ENCODE peak calls at places on chromosomes 4 and X, in seven cellular contexts. T is HCT116, A is neural progenitor cell, C is MM.1S, U is hepatocyte, R is PC-3, D is GM23338. N is an unnamed sample.

GRCh38 chr4:118381902-118382301 is 29.1 kb upstream of the PRSS12 start:
- DNase-seq in T (no peak), A (no peak), C (no peak), U (no peak), R (no peak), D (no peak), N (no peak)

GRCh38 chr4:174317531-174317930 is 33.8 kb downstream of the CEP44 start:
- DNase-seq in T (no peak), A (no peak), C (no peak), U (no peak), R (peak; percentile 40), D (no peak), N (peak; percentile 5)

GRCh38 chr4:184100297-184100885 is 117.3 kb downstream of the ENPP6 start:
- DNase-seq in T (peak; percentile 10), A (peak; percentile 67), C (peak; percentile 26), U (peak; percentile 51), R (peak; percentile 35), D (peak; percentile 67), N (no peak)

GRCh38 chr4:54929459-54929858 is 195.9 kb downstream of the KDR start:
- DNase-seq in T (no peak), A (no peak), C (no peak), U (no peak), R (no peak), D (no peak), N (no peak)

GRCh38 chrX:22203186-22203585 is 69.5 kb upstream of the CBLL2 start:
- DNase-seq in T (no peak), A (no peak), C (no peak), U (no peak), R (no peak), D (no peak), N (no peak)

GRCh38 chr4:26905172-26905571 is 44.5 kb downstream of the STIM2 start:
- DNase-seq in T (no peak), A (no peak), C (no peak), U (no peak), R (no peak), D (no peak), N (no peak)

GRCh38 chrX:17046478-17047097 is 100.1 kb downstream of the REPS2 start:
- DNase-seq in T (peak; percentile 44), A (peak; percentile 78), C (peak; percentile 59), U (peak; percentile 80), R (peak; percentile 77), D (peak; percentile 84), N (peak; percentile 70)

GRCh38 chr4:76072760-76073159 is 1.7 kb upstream of the ART3 start:
- DNase-seq in T (no peak), A (peak; percentile 20), C (no peak), U (no peak), R (no peak), D (peak; percentile 87), N (no peak)

GRCh38 chrX:139200793-139201192 is 329.7 kb upstream of the F9 start:
- DNase-seq in T (no peak), A (no peak), C (no peak), U (peak; percentile 18), R (peak; percentile 86), D (no peak), N (peak; percentile 30)

GRCh38 chr4:101345596-101346311 is 1.6 kb downstream of the PPP3CA start:
- DNase-seq in T (no peak), A (peak; percentile 61), C (peak; percentile 51), U (peak; percentile 76), R (peak; percentile 36), D (peak; percentile 69), N (peak; percentile 69)
- H3K79me2 ChIP-seq in T (peaks cover 76% of the 10 kb centered on the region), A (peaks cover 57% of the 10 kb centered on the region), C (peaks cover 50% of the 10 kb centered on the region), U (peaks cover 55% of the 10 kb centered on the region), R (peaks cover 68% of the 10 kb centered on the region), D (peaks cover 50% of the 10 kb centered on the region), N (peaks cover 53% of the 10 kb centered on the region)

DNA sequence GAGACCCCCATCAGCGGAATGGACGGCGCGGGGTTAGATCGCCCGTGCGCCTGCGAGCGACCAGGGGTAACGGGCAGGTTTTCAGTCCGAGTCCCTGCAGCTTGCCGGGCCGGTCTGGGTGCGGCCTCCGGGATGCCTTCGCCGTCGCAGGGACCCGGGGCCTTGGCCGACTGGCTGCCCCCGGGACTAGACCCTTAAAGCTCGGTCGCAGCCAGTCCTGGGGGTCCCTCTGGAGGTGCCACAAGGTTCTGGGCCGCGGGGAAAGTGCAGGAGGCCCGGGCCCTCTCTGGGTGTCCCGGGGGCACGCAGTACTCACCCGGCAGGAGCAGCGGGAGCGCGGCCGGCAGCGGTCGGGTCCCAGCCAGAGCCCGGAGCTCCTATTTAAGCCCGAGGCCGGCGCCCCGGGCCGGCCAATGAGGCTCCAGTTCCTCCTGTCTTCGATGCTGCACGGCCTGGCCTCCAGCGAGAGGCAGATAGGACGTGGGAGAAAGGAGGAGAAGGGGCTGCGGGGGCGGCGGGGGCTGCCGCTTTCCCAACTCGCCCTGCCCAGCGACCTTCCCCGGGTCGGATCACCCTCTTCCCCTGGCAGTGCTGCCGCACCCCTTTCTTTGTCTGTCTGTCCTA is at the start of gene SPON2:
- DNase-seq in T (no peak), A (peak; percentile 77), C (no peak), U (peak; percentile 51), R (no peak), D (peak; percentile 62), N (peak; percentile 44)
- TF ChIP-seq EZH2 in T (no peak), A (peak; percentile 88), C (no peak), U (no peak), R (peak; percentile 83), D (peak; percentile 64), N (peak; percentile 95)

DNA sequence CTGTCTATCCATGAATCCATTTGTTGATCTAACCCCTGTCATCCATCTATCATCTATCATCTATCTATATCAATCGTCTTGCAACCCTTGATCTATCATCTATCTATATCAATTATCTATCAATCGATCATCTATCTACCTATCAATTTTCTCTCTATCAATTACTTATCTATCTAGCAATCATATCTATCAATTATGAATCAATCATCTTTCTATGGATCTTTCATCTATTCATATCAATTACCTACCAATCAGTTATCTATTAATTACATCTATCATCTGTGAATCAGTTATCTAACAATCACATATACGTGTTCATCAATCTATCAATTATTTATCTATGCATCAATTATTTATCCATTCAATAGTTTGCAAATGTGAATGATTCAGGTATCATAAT is 24.5 kb upstream of the ASMTL start:
- DNase-seq in T (no peak), A (no peak), C (no peak), U (no peak), R (no peak), D (no peak), N (no peak)
- TF ChIP-seq EZH2phosphoT487 in T (no peak), A (no peak), C (no peak), U (no peak), R (no peak), D (no peak), N (no peak)

DNA sequence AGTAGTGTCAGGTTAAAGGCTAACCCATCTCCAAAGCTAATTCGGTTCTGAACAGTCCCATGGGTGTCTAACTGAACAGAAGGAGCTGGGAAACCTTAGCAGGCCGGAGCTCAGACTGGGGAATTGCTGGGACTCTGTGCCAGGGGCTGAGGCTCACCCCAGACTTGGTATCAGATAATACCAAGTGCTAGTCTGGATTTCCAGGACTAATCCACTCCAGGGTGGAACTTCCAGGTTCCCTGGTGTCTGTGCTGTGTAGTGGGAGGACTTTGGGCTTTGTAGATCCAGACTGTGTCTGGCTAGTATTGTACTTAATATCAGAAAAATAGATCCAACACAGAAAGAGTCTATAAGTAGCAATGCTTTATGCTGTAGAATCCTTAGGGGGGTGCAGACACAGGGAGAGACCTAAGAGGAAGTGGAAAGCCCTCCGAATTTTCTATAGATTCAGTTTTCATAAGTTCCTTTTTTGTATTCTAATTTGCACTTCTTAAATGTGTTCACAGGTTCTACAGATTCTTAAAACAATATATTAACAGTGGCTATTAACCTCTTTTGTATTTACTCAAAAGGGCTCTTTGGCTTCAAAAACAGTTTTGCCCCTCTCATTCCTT is 4.1 kb downstream of the ZNF827 start:
- DNase-seq in T (no peak), A (no peak), C (no peak), U (no peak), R (no peak), D (no peak), N (peak; percentile 6)
- H3K79me2 ChIP-seq in T (peaks cover 76% of the 10 kb centered on the region), A (peaks cover 74% of the 10 kb centered on the region), C (peaks cover 37% of the 10 kb centered on the region), U (peaks cover 66% of the 10 kb centered on the region), R (peaks cover 71% of the 10 kb centered on the region), D (peaks cover 72% of the 10 kb centered on the region), N (peaks cover 77% of the 10 kb centered on the region)

DNA sequence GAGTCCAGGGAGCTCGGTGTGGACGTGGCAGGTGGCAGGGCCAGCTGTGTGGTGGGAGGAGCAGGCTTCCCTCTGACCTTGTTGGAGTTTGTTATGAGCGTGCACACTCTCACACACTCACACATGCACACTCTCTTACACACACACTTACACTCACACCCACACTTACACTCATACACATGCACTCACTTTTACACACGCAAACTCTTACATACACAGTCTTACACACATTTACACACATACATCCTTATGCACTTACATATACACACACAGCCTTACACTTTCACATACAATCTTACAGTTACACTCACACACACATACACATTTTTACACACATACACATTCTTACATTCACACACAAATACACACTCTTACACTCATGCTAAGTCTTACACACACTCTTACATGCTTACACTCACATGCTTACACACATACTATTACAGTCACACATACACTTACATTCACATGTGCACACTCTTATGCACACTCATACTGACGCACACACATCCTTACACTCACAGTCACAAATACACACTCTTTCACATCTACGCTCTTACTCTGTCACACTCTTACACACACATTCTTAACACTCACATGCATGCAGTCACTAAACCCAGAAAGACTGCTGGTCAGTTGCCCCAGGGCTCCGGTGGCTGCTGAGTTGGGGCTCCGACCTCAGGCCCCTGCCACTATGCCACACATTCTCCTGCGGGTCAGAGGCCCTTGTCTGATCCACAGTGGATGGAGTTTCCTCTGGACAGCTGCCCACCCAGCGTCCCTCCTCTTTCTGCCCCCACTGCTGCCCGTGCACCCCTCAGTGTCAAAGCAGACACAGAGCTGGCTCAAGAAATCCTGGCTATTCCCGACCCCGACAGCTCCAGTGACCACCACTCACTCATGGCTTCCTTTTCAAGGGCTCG is 95.8 kb downstream of the ADRA2C start:
- DNase-seq in T (no peak), A (no peak), C (no peak), U (no peak), R (no peak), D (no peak), N (no peak)
- TF ChIP-seq EZH2 in T (no peak), A (no peak), C (peak; percentile 39), U (no peak), R (no peak), D (no peak), N (no peak)

GRCh38 chr4:2402053-2402452 is 16.4 kb downstream of the ZFYVE28 start:
- DNase-seq in T (no peak), A (peak; percentile 94), C (no peak), U (peak; percentile 90), R (peak; percentile 23), D (peak; percentile 75), N (peak; percentile 54)
- TF ChIP-seq EZH2phosphoT487 in T (no peak), A (no peak), C (no peak), U (no peak), R (no peak), D (no peak), N (no peak)

DNA sequence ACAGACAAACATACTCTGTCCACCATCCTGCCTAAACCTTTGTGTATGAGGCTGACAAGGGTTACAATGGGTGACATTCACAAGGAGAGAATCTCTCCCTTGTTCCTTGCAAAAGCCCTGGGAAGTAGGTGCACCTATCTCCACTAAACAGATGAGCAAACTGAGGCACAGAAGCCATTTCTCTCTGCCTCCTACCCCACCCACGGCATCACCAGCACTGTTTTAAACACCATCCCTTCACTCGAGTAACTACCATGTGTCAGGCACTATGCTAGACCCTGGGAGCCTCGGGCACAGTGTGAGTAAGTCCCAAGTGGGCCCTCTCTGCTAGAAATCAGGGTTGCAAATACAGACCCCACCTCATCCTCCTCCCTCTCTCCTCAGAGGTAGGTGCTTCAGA is 899 bp downstream of the LYAR start:
- DNase-seq in T (no peak), A (no peak), C (no peak), U (no peak), R (no peak), D (no peak), N (peak; percentile 37)
- H3K79me2 ChIP-seq in T (peaks cover 80% of the 10 kb centered on the region), A (peaks cover 69% of the 10 kb centered on the region), C (peaks cover 96% of the 10 kb centered on the region), U (peaks cover 61% of the 10 kb centered on the region), R (peaks cover 93% of the 10 kb centered on the region), D (peaks cover 92% of the 10 kb centered on the region), N (peaks cover 75% of the 10 kb centered on the region)